ENCODE peak calls at places on chromosomes 13 and 19, in four cellular contexts. C is mesendoderm, T is IMR-90, Z is H1. V is an unnamed sample.

GRCh38 chr19:28217064-28217463 is 995.9 kb downstream of the UQCRFS1 start:
- DNase-seq in C (peak; percentile 75), T (no peak), Z (peak; percentile 31), V (peak; percentile 49)

GRCh38 chr19:10823690-10824089 is 12.3 kb downstream of the TMED1 start:
- DNase-seq in C (no peak), T (no peak), Z (no peak), V (no peak)

GRCh38 chr19:47661161-47661560 is 52.1 kb upstream of the EHD2 start:
- DNase-seq in C (no peak), T (no peak), Z (no peak), V (no peak)

GRCh38 chr13:26921918-26922317 is 161.3 kb upstream of the GPR12 start:
- DNase-seq in C (no peak), T (no peak), Z (no peak), V (no peak)

GRCh38 chr19:10419200-10419645 is 1.1 kb upstream of the PDE4A start:
- DNase-seq in C (no peak), T (no peak), Z (no peak), V (no peak)

GRCh38 chr19:34964598-34964997 is 569 bp upstream of the ZNF792 start:
- DNase-seq in C (no peak), T (no peak), Z (no peak), V (no peak)

GRCh38 chr19:18262917-18263316 is 11.3 kb downstream of the IQCN start:
- DNase-seq in C (no peak), T (no peak), Z (no peak), V (no peak)

GRCh38 chr19:16571689-16572331 is 405 bp downstream of the SLC35E1 start:
- DNase-seq in C (peak; percentile 41), T (peak; percentile 20), Z (no peak), V (no peak)

GRCh38 chr13:97586941-97587340 is 153.0 kb downstream of the RAP2A start:
- DNase-seq in C (peak; percentile 20), T (no peak), Z (no peak), V (no peak)

GRCh38 chr19:45455707-45456499 is 11.9 kb upstream of the FOSB start:
- DNase-seq in C (peak; percentile 99), T (peak; percentile 99), Z (no peak), V (peak; percentile 96)

GRCh38 chr19:39308531-39309304 is 11.9 kb downstream of the LRFN1 start:
- DNase-seq in C (peak; percentile 85), T (no peak), Z (peak; percentile 70), V (peak; percentile 96)

GRCh38 chr13:112688560-112689497 is 1.0 kb upstream of the ATP11A start:
- DNase-seq in C (peak; percentile 90), T (no peak), Z (no peak), V (peak; percentile 44)

GRCh38 chr19:46150606-46151005 is 2.6 kb downstream of the IGFL2 start:
- DNase-seq in C (no peak), T (no peak), Z (no peak), V (no peak)

GRCh38 chr13:74388626-74389025 is 254.4 kb upstream of the KLF12 start:
- DNase-seq in C (peak; percentile 14), T (no peak), Z (no peak), V (no peak)

GRCh38 chr13:78978381-78978998 is 319.5 kb upstream of the OBI1 start:
- DNase-seq in C (peak; percentile 60), T (peak; percentile 61), Z (no peak), V (no peak)

GRCh38 chr13:31943591-31943990 is 88.0 kb upstream of the FRY start:
- DNase-seq in C (no peak), T (no peak), Z (no peak), V (no peak)

GRCh38 chr19:13983213-13983889 is 22.8 kb downstream of the RFX1 start:
- DNase-seq in C (no peak), T (no peak), Z (no peak), V (no peak)

GRCh38 chr19:38658462-38659306 is 11.2 kb downstream of the ACTN4 start:
- DNase-seq in C (peak; percentile 78), T (peak; percentile 100), Z (no peak), V (no peak)

GRCh38 chr13:40401911-40402776 is 264.3 kb downstream of the FOXO1 start:
- DNase-seq in C (peak; percentile 48), T (peak; percentile 92), Z (no peak), V (no peak)

GRCh38 chr13:21402586-21403307 is 56.4 kb downstream of the ZDHHC20 start:
- DNase-seq in C (no peak), T (peak; percentile 71), Z (no peak), V (no peak)

GRCh38 chr13:29195459-29195858 is 375.3 kb downstream of the MTUS2 start:
- DNase-seq in C (no peak), T (no peak), Z (no peak), V (no peak)

GRCh38 chr13:29196409-29197074 is 376.4 kb downstream of the MTUS2 start:
- DNase-seq in C (no peak), T (no peak), Z (no peak), V (no peak)

GRCh38 chr13:29190298-29190697 is 370.2 kb downstream of the MTUS2 start:
- DNase-seq in C (no peak), T (no peak), Z (no peak), V (no peak)

GRCh38 chr13:29187584-29187983 is 367.4 kb downstream of the MTUS2 start:
- DNase-seq in C (no peak), T (no peak), Z (no peak), V (no peak)

GRCh38 chr13:29193083-29193482 is 372.9 kb downstream of the MTUS2 start:
- DNase-seq in C (no peak), T (no peak), Z (no peak), V (no peak)
- H4K5ac ChIP-seq in C (no peak overlapping the region), T (no peak overlapping the region), Z (no peak overlapping the region), V (no peak overlapping the region)

DNA sequence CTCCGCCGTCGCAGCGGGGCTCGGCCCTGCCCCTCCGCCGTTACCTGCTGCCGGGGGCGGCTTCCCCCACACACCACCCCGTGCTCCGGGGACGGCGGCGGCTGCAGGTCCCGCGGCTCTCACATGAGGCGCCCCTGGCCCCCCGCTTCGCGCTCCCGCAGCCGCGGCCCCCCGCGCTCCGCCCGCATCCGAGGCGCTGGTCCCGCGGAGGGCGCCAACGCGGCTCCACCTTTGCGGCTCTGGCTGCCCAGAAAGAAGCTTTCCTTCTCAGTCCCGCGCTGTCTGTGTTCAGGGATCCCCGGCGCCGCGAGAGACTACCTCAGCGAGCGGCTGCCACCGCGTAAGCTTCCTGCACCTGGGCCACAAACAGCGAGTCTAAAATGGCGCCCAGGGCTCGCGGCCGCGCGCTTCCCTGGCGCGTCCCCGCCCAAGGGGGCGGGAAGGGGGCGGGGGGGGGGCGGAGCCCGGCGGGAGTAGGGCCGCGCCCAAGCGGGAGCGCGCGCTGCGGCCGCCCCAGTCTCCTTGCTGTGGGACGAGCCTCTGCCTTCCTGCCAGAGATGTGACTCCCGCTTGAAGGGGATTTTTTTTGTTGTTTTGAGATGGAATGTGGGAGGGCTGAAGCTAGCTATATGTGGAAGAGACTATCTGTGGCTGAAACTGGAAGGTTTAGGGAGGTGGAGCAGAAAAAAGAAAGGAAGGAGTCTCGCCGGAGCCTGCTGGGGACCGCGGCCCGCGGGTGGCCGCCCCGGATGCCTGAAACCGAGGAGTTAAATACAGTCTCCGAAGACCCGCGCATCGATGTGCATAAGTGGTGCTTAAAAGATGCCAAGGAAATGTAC is at the start of gene FBXL3:
- DNase-seq in C (peak; percentile 95), T (peak; percentile 94), Z (peak; percentile 60), V (peak; percentile 90)
- H3K4me2 ChIP-seq in C (peak within 1 kb of the TSS; percentile 92), T (peak within 1 kb of the TSS; percentile 99), Z (peak within 1 kb of the TSS; percentile 84), V (peak within 1 kb of the TSS; percentile 95)

GRCh38 chr13:42894765-42895181 is 97.3 kb downstream of the EPSTI1 start:
- DNase-seq in C (no peak), T (peak; percentile 36), Z (no peak), V (no peak)

GRCh38 chr13:42893346-42893745 is 98.7 kb downstream of the EPSTI1 start:
- DNase-seq in C (peak; percentile 59), T (peak; percentile 50), Z (no peak), V (no peak)

GRCh38 chr13:42891591-42891990 is 100.5 kb downstream of the EPSTI1 start:
- DNase-seq in C (no peak), T (no peak), Z (no peak), V (no peak)

GRCh38 chr13:42895781-42896180 is 96.3 kb downstream of the EPSTI1 start:
- DNase-seq in C (no peak), T (no peak), Z (no peak), V (no peak)

GRCh38 chr13:42892760-42893159 is 99.3 kb downstream of the EPSTI1 start:
- DNase-seq in C (no peak), T (peak; percentile 49), Z (no peak), V (no peak)
- H4K5ac ChIP-seq in C (no peak overlapping the region), T (no peak overlapping the region), Z (no peak overlapping the region), V (no peak overlapping the region)

GRCh38 chr19:49097453-49098288 is 12.4 kb downstream of the SNRNP70 start:
- DNase-seq in C (peak; percentile 90), T (peak; percentile 72), Z (peak; percentile 66), V (peak; percentile 86)

GRCh38 chr19:49092686-49093085 is 7.4 kb downstream of the SNRNP70 start:
- DNase-seq in C (no peak), T (no peak), Z (no peak), V (no peak)

GRCh38 chr19:49098795-49099194 is 13.5 kb downstream of the SNRNP70 start:
- DNase-seq in C (no peak), T (no peak), Z (no peak), V (no peak)

GRCh38 chr19:49091391-49092038 is 6.3 kb downstream of the SNRNP70 start:
- DNase-seq in C (no peak), T (no peak), Z (no peak), V (no peak)

GRCh38 chr19:49094505-49095482 is 9.5 kb downstream of the SNRNP70 start:
- DNase-seq in C (no peak), T (no peak), Z (no peak), V (no peak)
- H3K4me2 ChIP-seq in C (no peak overlapping the region), T (no peak overlapping the region), Z (no peak overlapping the region), V (no peak overlapping the region)